ENCODE peak calls at places on chromosomes 6 and 20, in ten cellular contexts. X, F, M, O, Y, S, R, J, Q and P are unnamed samples.

GRCh38 chr20:871436-871835 is 37.9 kb downstream of the FAM110A start:
- DNase-seq in X (no peak), F (no peak), M (no peak), O (no peak), Y (no peak), S (no peak), R (no peak), J (no peak), Q (no peak), P (no peak)

GRCh38 chr20:38680492-38681118 is 43.7 kb upstream of the SLC32A1 start:
- DNase-seq in X (no peak), F (no peak), M (peak; percentile 36), O (peak; percentile 25), Y (no peak), S (peak; percentile 17), R (no peak), J (peak; percentile 89), Q (peak; percentile 28), P (no peak)

GRCh38 chr6:53264915-53265615 is 83.7 kb downstream of the ELOVL5 start:
- DNase-seq in X (no peak), F (no peak), M (no peak), O (no peak), Y (no peak), S (no peak), R (no peak), J (no peak), Q (no peak), P (no peak)

GRCh38 chr6:121647905-121648304 is 212.5 kb downstream of the GJA1 start:
- DNase-seq in X (no peak), F (no peak), M (no peak), O (no peak), Y (no peak), S (peak; percentile 53), R (no peak), J (no peak), Q (peak; percentile 78), P (no peak)

GRCh38 chr20:52365688-52366087 is 174.1 kb upstream of the ZFP64 start:
- DNase-seq in X (no peak), F (no peak), M (no peak), O (no peak), Y (no peak), S (no peak), R (no peak), J (no peak), Q (no peak), P (no peak)

GRCh38 chr20:13458860-13459451 is 179.8 kb downstream of the TASP1 start:
- DNase-seq in X (no peak), F (no peak), M (peak; percentile 26), O (no peak), Y (no peak), S (peak; percentile 32), R (no peak), J (peak; percentile 58), Q (peak; percentile 41), P (no peak)

GRCh38 chr6:41577865-41578713 is 31.9 kb downstream of the FOXP4 start:
- DNase-seq in X (no peak), F (no peak), M (no peak), O (no peak), Y (no peak), S (no peak), R (peak; percentile 85), J (peak; percentile 88), Q (peak; percentile 51), P (peak; percentile 66)

GRCh38 chr6:44304282-44305199 is 8.6 kb downstream of the AARS2 start:
- DNase-seq in X (no peak), F (peak; percentile 61), M (peak; percentile 50), O (peak; percentile 55), Y (no peak), S (peak; percentile 31), R (no peak), J (peak; percentile 71), Q (peak; percentile 35), P (peak; percentile 14)

GRCh38 chr6:21947751-21948386 is 349.0 kb downstream of the PRL start:
- DNase-seq in X (no peak), F (no peak), M (no peak), O (no peak), Y (no peak), S (no peak), R (no peak), J (no peak), Q (peak; percentile 62), P (peak; percentile 43)

GRCh38 chr6:158321960-158322359 is 9.7 kb downstream of the TULP4 start:
- DNase-seq in X (no peak), F (no peak), M (no peak), O (no peak), Y (no peak), S (peak; percentile 26), R (no peak), J (no peak), Q (peak; percentile 77), P (peak; percentile 14)

GRCh38 chr6:133265066-133265465 is 23.9 kb downstream of the EYA4 start:
- DNase-seq in X (no peak), F (no peak), M (no peak), O (no peak), Y (no peak), S (no peak), R (no peak), J (no peak), Q (no peak), P (no peak)

GRCh38 chr6:157184202-157185015 is 138.9 kb downstream of the TMEM242 start:
- DNase-seq in X (peak; percentile 72), F (peak; percentile 82), M (peak; percentile 56), O (peak; percentile 64), Y (peak; percentile 62), S (peak; percentile 52), R (peak; percentile 82), J (peak; percentile 80), Q (peak; percentile 56), P (peak; percentile 73)
- H3K27ac ChIP-seq in X (no peak overlapping the region), F (peak overlapping the region; percentile 85), M (no peak overlapping the region), O (no peak overlapping the region), Y (no peak overlapping the region), S (no peak overlapping the region), R (peak overlapping the region; percentile 70), J (no peak overlapping the region), Q (no peak overlapping the region), P (no peak overlapping the region)

DNA sequence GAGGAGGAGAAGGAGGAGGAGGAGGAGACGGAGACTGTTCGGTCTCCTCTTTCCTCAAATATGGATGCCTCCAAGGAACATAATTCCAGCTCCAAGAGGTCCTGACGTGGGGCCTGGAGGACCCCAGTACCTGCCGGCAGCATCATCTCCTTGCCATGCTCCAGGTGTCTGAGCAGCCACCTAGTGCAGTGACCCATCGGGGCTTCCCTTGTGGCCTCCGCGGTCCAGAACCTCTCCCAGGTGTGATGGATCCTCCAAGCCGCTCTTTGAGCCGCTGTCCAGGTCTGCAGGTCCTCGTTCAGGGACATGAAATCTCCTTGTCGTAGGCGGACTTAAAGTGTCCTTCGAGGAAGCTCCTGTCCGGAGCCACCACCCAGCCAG is 35.8 kb upstream of the HLA-C start:
- DNase-seq in X (no peak), F (no peak), M (no peak), O (no peak), Y (no peak), S (no peak), R (no peak), J (no peak), Q (no peak), P (no peak)
- H3K4me3 ChIP-seq in X (peak overlapping the region; percentile 52), F (no peak overlapping the region), M (no peak overlapping the region), O (peak overlapping the region; percentile 74), Y (no peak overlapping the region), S (no peak overlapping the region), R (peak overlapping the region; percentile 31), J (no peak overlapping the region), Q (no peak overlapping the region), P (no peak overlapping the region)

GRCh38 chr6:167861424-167861823 is 34.7 kb downstream of the AFDN start:
- DNase-seq in X (no peak), F (no peak), M (no peak), O (no peak), Y (no peak), S (no peak), R (no peak), J (no peak), Q (no peak), P (no peak)
- H3K27ac ChIP-seq in X (no peak overlapping the region), F (no peak overlapping the region), M (no peak overlapping the region), O (no peak overlapping the region), Y (no peak overlapping the region), S (no peak overlapping the region), R (no peak overlapping the region), J (no peak overlapping the region), Q (no peak overlapping the region), P (no peak overlapping the region)

GRCh38 chr6:10534418-10534760 is 13.2 kb downstream of the GCNT2 start:
- DNase-seq in X (no peak), F (no peak), M (peak; percentile 87), O (no peak), Y (no peak), S (no peak), R (no peak), J (peak; percentile 52), Q (no peak), P (no peak)

GRCh38 chr6:10535198-10535597 is 14.0 kb downstream of the GCNT2 start:
- DNase-seq in X (no peak), F (no peak), M (peak; percentile 61), O (no peak), Y (no peak), S (no peak), R (no peak), J (no peak), Q (no peak), P (no peak)

GRCh38 chr6:10531942-10532341 is 10.8 kb downstream of the GCNT2 start:
- DNase-seq in X (no peak), F (no peak), M (peak; percentile 43), O (no peak), Y (no peak), S (no peak), R (no peak), J (no peak), Q (no peak), P (no peak)

GRCh38 chr6:10531513-10531912 is 10.4 kb downstream of the GCNT2 start:
- DNase-seq in X (no peak), F (no peak), M (peak; percentile 67), O (no peak), Y (no peak), S (no peak), R (no peak), J (no peak), Q (no peak), P (no peak)

GRCh38 chr6:10532392-10532791 is 11.2 kb downstream of the GCNT2 start:
- DNase-seq in X (no peak), F (no peak), M (peak; percentile 28), O (no peak), Y (no peak), S (no peak), R (no peak), J (no peak), Q (no peak), P (no peak)
- H3K4me3 ChIP-seq in X (peak overlapping the region; percentile 54), F (no peak overlapping the region), M (peak overlapping the region; percentile 89), O (no peak overlapping the region), Y (no peak overlapping the region), S (no peak overlapping the region), R (peak overlapping the region; percentile 34), J (no peak overlapping the region), Q (no peak overlapping the region), P (no peak overlapping the region)

GRCh38 chr20:44136579-44136978 is 50.4 kb downstream of the JPH2 start:
- DNase-seq in X (no peak), F (no peak), M (no peak), O (no peak), Y (no peak), S (no peak), R (no peak), J (no peak), Q (no peak), P (no peak)
- H3K27ac ChIP-seq in X (peak overlapping the region; percentile 91), F (peak overlapping the region; percentile 91), M (no peak overlapping the region), O (no peak overlapping the region), Y (no peak overlapping the region), S (no peak overlapping the region), R (peak overlapping the region; percentile 17), J (no peak overlapping the region), Q (no peak overlapping the region), P (peak overlapping the region; percentile 23)

GRCh38 chr6:90819483-90819882 is 232.6 kb upstream of the MAP3K7 start:
- DNase-seq in X (no peak), F (no peak), M (no peak), O (no peak), Y (no peak), S (no peak), R (no peak), J (no peak), Q (no peak), P (no peak)
- H3K4me3 ChIP-seq in X (no peak overlapping the region), F (no peak overlapping the region), M (no peak overlapping the region), O (no peak overlapping the region), Y (no peak overlapping the region), S (no peak overlapping the region), R (no peak overlapping the region), J (no peak overlapping the region), Q (no peak overlapping the region), P (no peak overlapping the region)